ENCODE peak calls at places on chromosomes 12 and 14, in ten cellular contexts. One of them, this sample, is unnamed.
A peak's percentile ranks its signal among the peaks of the same experiment; 100 is the strongest.

GRCh38 chr12:80491176-80491575 is 47.1 kb downstream of the PTPRQ start:
- DNase-seq in stimulated activated naive CD4-positive, alpha-beta T cell treated with Interleukin-2 at 50 U/mL for 16 hours: no peak
- DNase-seq in activated CD8-positive, alpha-beta memory T cell treated with anti-CD3 and anti-CD28 coated beads for 48 hours: no peak
- DNase-seq in amniotic stem cell: no peak
- DNase-seq in astrocyte: no peak
- DNase-seq in astrocyte of the spinal cord: no peak
- DNase-seq in HFFc6: no peak
- DNase-seq in SK-N-SH: no peak
- DNase-seq in stimulated activated naive CD8-positive, alpha-beta T cell treated with anti-CD3 and anti-CD28 coated beads, Interleukin-15, Interleukin-2, amounts not matched to agents 100 U/mL and 50 U/mL, for 24 hours: no peak
- DNase-seq in stimulated activated CD4-positive, alpha-beta T cell treated with anti-CD3 and anti-CD28 coated beads, Interleukin-15, amount 100 ng/mL, for 1 hour: no peak
- DNase-seq in this sample: no peak

GRCh38 chr14:76307786-76308780 is 67.9 kb upstream of the ESRRB start:
- DNase-seq in stimulated activated naive CD4-positive, alpha-beta T cell treated with Interleukin-2 at 50 U/mL for 16 hours: no peak
- DNase-seq in activated CD8-positive, alpha-beta memory T cell treated with anti-CD3 and anti-CD28 coated beads for 48 hours: no peak
- DNase-seq in amniotic stem cell: no peak
- DNase-seq in astrocyte: no peak
- DNase-seq in astrocyte of the spinal cord: no peak
- DNase-seq in HFFc6: no peak
- DNase-seq in SK-N-SH: no peak
- DNase-seq in stimulated activated naive CD8-positive, alpha-beta T cell treated with anti-CD3 and anti-CD28 coated beads, Interleukin-15, Interleukin-2, amounts not matched to agents 100 U/mL and 50 U/mL, for 24 hours: no peak
- DNase-seq in stimulated activated CD4-positive, alpha-beta T cell treated with anti-CD3 and anti-CD28 coated beads, Interleukin-15, amount 100 ng/mL, for 1 hour: no peak
- DNase-seq in this sample: no peak

GRCh38 chr12:124498178-124498869 is 69.1 kb downstream of the NCOR2 start:
- DNase-seq in stimulated activated naive CD4-positive, alpha-beta T cell treated with Interleukin-2 at 50 U/mL for 16 hours: no peak
- DNase-seq in activated CD8-positive, alpha-beta memory T cell treated with anti-CD3 and anti-CD28 coated beads for 48 hours: no peak
- DNase-seq in amniotic stem cell: no peak
- DNase-seq in astrocyte: peak; percentile 81
- DNase-seq in astrocyte of the spinal cord: peak; percentile 69
- DNase-seq in HFFc6: no peak
- DNase-seq in SK-N-SH: no peak
- DNase-seq in stimulated activated naive CD8-positive, alpha-beta T cell treated with anti-CD3 and anti-CD28 coated beads, Interleukin-15, Interleukin-2, amounts not matched to agents 100 U/mL and 50 U/mL, for 24 hours: no peak
- DNase-seq in stimulated activated CD4-positive, alpha-beta T cell treated with anti-CD3 and anti-CD28 coated beads, Interleukin-15, amount 100 ng/mL, for 1 hour: no peak
- DNase-seq in this sample: no peak

GRCh38 chr12:57124259-57124877 is 3.9 kb upstream of the LRP1 start:
- DNase-seq in stimulated activated naive CD4-positive, alpha-beta T cell treated with Interleukin-2 at 50 U/mL for 16 hours: peak; percentile 72
- DNase-seq in activated CD8-positive, alpha-beta memory T cell treated with anti-CD3 and anti-CD28 coated beads for 48 hours: peak; percentile 47
- DNase-seq in amniotic stem cell: peak; percentile 58
- DNase-seq in astrocyte: no peak
- DNase-seq in astrocyte of the spinal cord: peak; percentile 66
- DNase-seq in HFFc6: peak; percentile 64
- DNase-seq in SK-N-SH: peak; percentile 80
- DNase-seq in stimulated activated naive CD8-positive, alpha-beta T cell treated with anti-CD3 and anti-CD28 coated beads, Interleukin-15, Interleukin-2, amounts not matched to agents 100 U/mL and 50 U/mL, for 24 hours: peak; percentile 82
- DNase-seq in stimulated activated CD4-positive, alpha-beta T cell treated with anti-CD3 and anti-CD28 coated beads, Interleukin-15, amount 100 ng/mL, for 1 hour: peak; percentile 52
- DNase-seq in this sample: peak; percentile 82

GRCh38 chr12:105369014-105369413 is 38.5 kb downstream of the C12orf75 start:
- DNase-seq in stimulated activated naive CD4-positive, alpha-beta T cell treated with Interleukin-2 at 50 U/mL for 16 hours: no peak
- DNase-seq in activated CD8-positive, alpha-beta memory T cell treated with anti-CD3 and anti-CD28 coated beads for 48 hours: no peak
- DNase-seq in amniotic stem cell: no peak
- DNase-seq in astrocyte: peak; percentile 73
- DNase-seq in astrocyte of the spinal cord: peak; percentile 66
- DNase-seq in HFFc6: peak; percentile 80
- DNase-seq in SK-N-SH: no peak
- DNase-seq in stimulated activated naive CD8-positive, alpha-beta T cell treated with anti-CD3 and anti-CD28 coated beads, Interleukin-15, Interleukin-2, amounts not matched to agents 100 U/mL and 50 U/mL, for 24 hours: no peak
- DNase-seq in stimulated activated CD4-positive, alpha-beta T cell treated with anti-CD3 and anti-CD28 coated beads, Interleukin-15, amount 100 ng/mL, for 1 hour: no peak
- DNase-seq in this sample: peak; percentile 73

GRCh38 chr14:79831198-79831890 is 380.0 kb downstream of the DIO2 start:
- DNase-seq in stimulated activated naive CD4-positive, alpha-beta T cell treated with Interleukin-2 at 50 U/mL for 16 hours: no peak
- DNase-seq in activated CD8-positive, alpha-beta memory T cell treated with anti-CD3 and anti-CD28 coated beads for 48 hours: no peak
- DNase-seq in amniotic stem cell: no peak
- DNase-seq in astrocyte: no peak
- DNase-seq in astrocyte of the spinal cord: no peak
- DNase-seq in HFFc6: no peak
- DNase-seq in SK-N-SH: no peak
- DNase-seq in stimulated activated naive CD8-positive, alpha-beta T cell treated with anti-CD3 and anti-CD28 coated beads, Interleukin-15, Interleukin-2, amounts not matched to agents 100 U/mL and 50 U/mL, for 24 hours: no peak
- DNase-seq in stimulated activated CD4-positive, alpha-beta T cell treated with anti-CD3 and anti-CD28 coated beads, Interleukin-15, amount 100 ng/mL, for 1 hour: no peak
- DNase-seq in this sample: no peak

GRCh38 chr12:3727877-3728632 is 24.9 kb downstream of the CRACR2A start:
- DNase-seq in stimulated activated naive CD4-positive, alpha-beta T cell treated with Interleukin-2 at 50 U/mL for 16 hours: peak; percentile 27
- DNase-seq in activated CD8-positive, alpha-beta memory T cell treated with anti-CD3 and anti-CD28 coated beads for 48 hours: no peak
- DNase-seq in amniotic stem cell: no peak
- DNase-seq in astrocyte: peak; percentile 47
- DNase-seq in astrocyte of the spinal cord: peak; percentile 26
- DNase-seq in HFFc6: no peak
- DNase-seq in SK-N-SH: no peak
- DNase-seq in stimulated activated naive CD8-positive, alpha-beta T cell treated with anti-CD3 and anti-CD28 coated beads, Interleukin-15, Interleukin-2, amounts not matched to agents 100 U/mL and 50 U/mL, for 24 hours: peak; percentile 41
- DNase-seq in stimulated activated CD4-positive, alpha-beta T cell treated with anti-CD3 and anti-CD28 coated beads, Interleukin-15, amount 100 ng/mL, for 1 hour: no peak
- DNase-seq in this sample: peak; percentile 98

GRCh38 chr12:53378705-53379388 is 1.1 kb upstream of the SP1 start:
- DNase-seq in stimulated activated naive CD4-positive, alpha-beta T cell treated with Interleukin-2 at 50 U/mL for 16 hours: no peak
- DNase-seq in activated CD8-positive, alpha-beta memory T cell treated with anti-CD3 and anti-CD28 coated beads for 48 hours: no peak
- DNase-seq in amniotic stem cell: no peak
- DNase-seq in astrocyte: no peak
- DNase-seq in astrocyte of the spinal cord: no peak
- DNase-seq in HFFc6: no peak
- DNase-seq in SK-N-SH: no peak
- DNase-seq in stimulated activated naive CD8-positive, alpha-beta T cell treated with anti-CD3 and anti-CD28 coated beads, Interleukin-15, Interleukin-2, amounts not matched to agents 100 U/mL and 50 U/mL, for 24 hours: no peak
- DNase-seq in stimulated activated CD4-positive, alpha-beta T cell treated with anti-CD3 and anti-CD28 coated beads, Interleukin-15, amount 100 ng/mL, for 1 hour: no peak
- DNase-seq in this sample: peak; percentile 18

GRCh38 chr12:24482882-24483604 is 465.9 kb downstream of the BCAT1 start:
- DNase-seq in stimulated activated naive CD4-positive, alpha-beta T cell treated with Interleukin-2 at 50 U/mL for 16 hours: no peak
- DNase-seq in activated CD8-positive, alpha-beta memory T cell treated with anti-CD3 and anti-CD28 coated beads for 48 hours: no peak
- DNase-seq in amniotic stem cell: no peak
- DNase-seq in astrocyte: no peak
- DNase-seq in astrocyte of the spinal cord: no peak
- DNase-seq in HFFc6: no peak
- DNase-seq in SK-N-SH: no peak
- DNase-seq in stimulated activated naive CD8-positive, alpha-beta T cell treated with anti-CD3 and anti-CD28 coated beads, Interleukin-15, Interleukin-2, amounts not matched to agents 100 U/mL and 50 U/mL, for 24 hours: no peak
- DNase-seq in stimulated activated CD4-positive, alpha-beta T cell treated with anti-CD3 and anti-CD28 coated beads, Interleukin-15, amount 100 ng/mL, for 1 hour: no peak
- DNase-seq in this sample: no peak

GRCh38 chr12:117178745-117179144 is 11.5 kb downstream of the FBXO21 start:
- DNase-seq in stimulated activated naive CD4-positive, alpha-beta T cell treated with Interleukin-2 at 50 U/mL for 16 hours: no peak
- DNase-seq in activated CD8-positive, alpha-beta memory T cell treated with anti-CD3 and anti-CD28 coated beads for 48 hours: no peak
- DNase-seq in amniotic stem cell: no peak
- DNase-seq in astrocyte: no peak
- DNase-seq in astrocyte of the spinal cord: no peak
- DNase-seq in HFFc6: no peak
- DNase-seq in SK-N-SH: no peak
- DNase-seq in stimulated activated naive CD8-positive, alpha-beta T cell treated with anti-CD3 and anti-CD28 coated beads, Interleukin-15, Interleukin-2, amounts not matched to agents 100 U/mL and 50 U/mL, for 24 hours: no peak
- DNase-seq in stimulated activated CD4-positive, alpha-beta T cell treated with anti-CD3 and anti-CD28 coated beads, Interleukin-15, amount 100 ng/mL, for 1 hour: no peak
- DNase-seq in this sample: no peak

GRCh38 chr14:95078841-95079240 is 78.5 kb downstream of the DICER1 start:
- DNase-seq in stimulated activated naive CD4-positive, alpha-beta T cell treated with Interleukin-2 at 50 U/mL for 16 hours: no peak
- DNase-seq in activated CD8-positive, alpha-beta memory T cell treated with anti-CD3 and anti-CD28 coated beads for 48 hours: no peak
- DNase-seq in amniotic stem cell: no peak
- DNase-seq in astrocyte: no peak
- DNase-seq in astrocyte of the spinal cord: no peak
- DNase-seq in HFFc6: no peak
- DNase-seq in SK-N-SH: no peak
- DNase-seq in stimulated activated naive CD8-positive, alpha-beta T cell treated with anti-CD3 and anti-CD28 coated beads, Interleukin-15, Interleukin-2, amounts not matched to agents 100 U/mL and 50 U/mL, for 24 hours: no peak
- DNase-seq in stimulated activated CD4-positive, alpha-beta T cell treated with anti-CD3 and anti-CD28 coated beads, Interleukin-15, amount 100 ng/mL, for 1 hour: no peak
- DNase-seq in this sample: no peak

GRCh38 chr12:50542448-50542847 is 37.7 kb downstream of the DIP2B start:
- DNase-seq in stimulated activated naive CD4-positive, alpha-beta T cell treated with Interleukin-2 at 50 U/mL for 16 hours: peak; percentile 26
- DNase-seq in activated CD8-positive, alpha-beta memory T cell treated with anti-CD3 and anti-CD28 coated beads for 48 hours: no peak
- DNase-seq in amniotic stem cell: no peak
- DNase-seq in astrocyte: peak; percentile 75
- DNase-seq in astrocyte of the spinal cord: peak; percentile 51
- DNase-seq in HFFc6: peak; percentile 37
- DNase-seq in SK-N-SH: no peak
- DNase-seq in stimulated activated naive CD8-positive, alpha-beta T cell treated with anti-CD3 and anti-CD28 coated beads, Interleukin-15, Interleukin-2, amounts not matched to agents 100 U/mL and 50 U/mL, for 24 hours: no peak
- DNase-seq in stimulated activated CD4-positive, alpha-beta T cell treated with anti-CD3 and anti-CD28 coated beads, Interleukin-15, amount 100 ng/mL, for 1 hour: no peak
- DNase-seq in this sample: peak; percentile 69